ENCODE peak calls at places on chromosomes 4 and X, in seven cellular contexts. W is HEK293T; T is NCI-H1105; R is retina; X is activated CD8-positive, alpha-beta memory T cell treated with anti-CD3 and anti-CD28 coated beads for 24 hours; G is activated CD4-positive, alpha-beta T cell treated with anti-CD3 and anti-CD28 coated beads, Interleukin-2, amount 50 U/mL, for 1 hour; Q is stomach. P is an unnamed sample.
A peak's percentile ranks its signal among the peaks of the same experiment; 100 is the strongest.

GRCh38 chrX:35115205-35115604 is 172.6 kb downstream of the FAM47B start:
- DNase-seq in G (no peak), X (no peak), Q (no peak), R (no peak), T (no peak), W (no peak), P (peak; percentile 3)

GRCh38 chr4:102612824-102613366 is 111.7 kb downstream of the NFKB1 start:
- DNase-seq in T (no peak), G (peak; percentile 36), X (no peak), Q (no peak), R (no peak), W (no peak), P (no peak)

GRCh38 chrX:103329991-103330390 is at the start of gene TCEAL7:
- DNase-seq in R (peak; percentile 67), X (no peak), Q (no peak), G (no peak), T (no peak), W (no peak), P (no peak)

GRCh38 chr4:5045099-5045498 is 6.2 kb upstream of the STK32B start:
- DNase-seq in T (no peak), R (no peak), Q (no peak), W (no peak), G (no peak), X (no peak), P (no peak)

GRCh38 chrX:65769564-65770292 is 102.3 kb downstream of the MSN start:
- DNase-seq in G (no peak), X (no peak), Q (no peak), T (no peak), R (no peak), W (no peak), P (no peak)

GRCh38 chrX:150690126-150690525 is 3.1 kb upstream of the MTMR1 start:
- DNase-seq in T (no peak), G (no peak), X (no peak), W (no peak), Q (no peak), R (no peak), P (peak; percentile 15)

GRCh38 chrX:40996886-40997530 is 88.2 kb upstream of the USP9X start:
- DNase-seq in G (no peak), R (peak; percentile 63), Q (no peak), T (no peak), W (peak; percentile 64), X (no peak), P (peak; percentile 14)

GRCh38 chrX:18401848-18402213 is 23.6 kb upstream of the CDKL5 start:
- DNase-seq in W (no peak), R (no peak), X (no peak), T (no peak), G (no peak), Q (no peak), P (no peak)

GRCh38 chrX:17860811-17861495 is at the start of gene RAI2:
- DNase-seq in R (peak; percentile 57), T (peak; percentile 55), Q (peak; percentile 59), G (peak; percentile 11), W (peak; percentile 40), X (no peak), P (no peak)

GRCh38 chr4:72397314-72397713 is 171.7 kb downstream of the ADAMTS3 start:
- DNase-seq in X (no peak), R (no peak), T (no peak), Q (no peak), G (no peak), W (no peak), P (no peak)

GRCh38 chrX:10603612-10604011 is 16.8 kb downstream of the MID1 start:
- DNase-seq in R (no peak), Q (no peak), T (no peak), W (no peak), X (no peak), G (no peak), P (no peak)

GRCh38 chr4:53497446-53498069 is 93.7 kb downstream of the LNX1 start:
- DNase-seq in Q (no peak), X (no peak), R (no peak), G (no peak), T (no peak), W (no peak), P (peak; percentile 38)

GRCh38 chr4:53378171-53378482 is 686 bp downstream of the FIP1L1 start:
- DNase-seq in G (no peak), T (no peak), W (no peak), Q (no peak), X (no peak), R (no peak), P (no peak)

GRCh38 chrX:56728752-56729151 is 291 bp upstream of the NBDY start:
- DNase-seq in X (no peak), R (peak; percentile 53), T (peak; percentile 25), W (no peak), Q (no peak), G (peak; percentile 15), P (no peak)

GRCh38 chr4:4227510-4228355 is 1.0 kb upstream of the OTOP1 start:
- DNase-seq in R (peak; percentile 38), T (no peak), G (no peak), W (no peak), X (no peak), Q (no peak), P (no peak)

GRCh38 chr4:102639602-102640001 is 121.2 kb downstream of the MANBA start:
- DNase-seq in Q (no peak), W (no peak), T (no peak), G (no peak), R (no peak), X (no peak), P (no peak)

GRCh38 chr4:70996014-70996353 is 2.5 kb downstream of the DCK start:
- DNase-seq in X (no peak), W (no peak), R (no peak), G (no peak), T (no peak), Q (no peak), P (no peak)

GRCh38 chr4:39936565-39937418 is 40.9 kb downstream of the PDS5A start:
- DNase-seq in W (no peak), R (no peak), Q (no peak), G (no peak), T (no peak), X (no peak), P (no peak)

GRCh38 chrX:109732780-109733657 is at the start of gene ACSL4:
- DNase-seq in T (peak; percentile 69), W (peak; percentile 87), Q (peak; percentile 85), X (peak; percentile 89), G (peak; percentile 83), R (peak; percentile 92), P (peak; percentile 59)

GRCh38 chr4:119087121-119087520 is 48.5 kb upstream of the MYOZ2 start:
- DNase-seq in W (no peak), R (no peak), G (no peak), Q (no peak), T (no peak), X (no peak), P (no peak)

GRCh38 chrX:141662781-141663180 is 35.8 kb downstream of the SPANXD start:
- DNase-seq in R (no peak), T (no peak), X (no peak), Q (no peak), G (no peak), W (no peak), P (no peak)

GRCh38 chr4:7287274-7287917 is 95.1 kb downstream of the SORCS2 start:
- DNase-seq in R (no peak), X (no peak), W (no peak), G (no peak), Q (no peak), T (no peak), P (no peak)

GRCh38 chr4:131613824-131614216 is 1535.3 kb upstream of the PCDH10 start:
- DNase-seq in W (no peak), T (no peak), X (no peak), G (no peak), Q (no peak), R (no peak), P (no peak)

GRCh38 chr4:188246488-188246887 is 107.2 kb downstream of the TRIML1 start:
- DNase-seq in X (no peak), Q (no peak), T (no peak), R (no peak), G (no peak), W (no peak), P (no peak)

GRCh38 chr4:38442073-38442788 is 221.8 kb upstream of the KLF3 start:
- DNase-seq in T (no peak), Q (no peak), R (no peak), X (no peak), W (no peak), G (no peak), P (no peak)

GRCh38 chr4:27318740-27319139 is 458.1 kb downstream of the STIM2 start:
- DNase-seq in Q (no peak), G (peak; percentile 3), T (no peak), X (no peak), R (peak; percentile 59), W (peak; percentile 53), P (no peak)

GRCh38 chr4:7295917-7296660 is 103.8 kb downstream of the SORCS2 start:
- DNase-seq in G (no peak), R (no peak), T (no peak), X (no peak), W (peak; percentile 32), Q (no peak), P (no peak)

GRCh38 chr4:150164055-150164454 is 85.8 kb downstream of the DCLK2 start:
- DNase-seq in W (no peak), T (no peak), Q (no peak), R (no peak), G (no peak), X (no peak), P (no peak)

GRCh38 chr4:137610960-137611359 is 78.7 kb upstream of the PCDH18 start:
- DNase-seq in Q (no peak), T (no peak), G (no peak), X (no peak), R (no peak), W (peak; percentile 15), P (no peak)

GRCh38 chr4:126592088-126592487 is 1040.7 kb upstream of the INTU start:
- DNase-seq in T (no peak), G (no peak), X (no peak), R (no peak), Q (no peak), W (peak; percentile 26), P (no peak)

GRCh38 chr4:158998624-158999023 is 104.3 kb upstream of the RAPGEF2 start:
- DNase-seq in Q (no peak), T (no peak), X (no peak), G (no peak), W (peak; percentile 54), R (no peak), P (no peak)

GRCh38 chr4:113732-114131 is 10.6 kb upstream of the ZNF718 start:
- DNase-seq in R (no peak), Q (no peak), W (no peak), G (no peak), T (no peak), X (no peak), P (no peak)

GRCh38 chrX:23332888-23333821 is 1.5 kb upstream of the PTCHD1 start:
- DNase-seq in X (no peak), Q (no peak), R (peak; percentile 59), T (no peak), G (no peak), W (no peak), P (no peak)

P was measured in amniotic stem cell.